ENCODE peak calls at places on chromosome 6, in eight cellular contexts. One of them, this sample, is unnamed.

GRCh38 chr6:2791124-2792050 is 26.2 kb downstream of the WRNIP1 start:
- DNase-seq in mucosa of descending colon: peak
- DNase-seq in heart left ventricle: peak
- DNase-seq in lower leg skin: peak
- DNase-seq in thyroid gland: peak
- DNase-seq in HFFc6: peak
- DNase-seq in OCI-LY7: peak
- DNase-seq in breast epithelium: no peak
- DNase-seq in this sample: peak

GRCh38 chr6:20159781-20160540 is 52.3 kb downstream of the MBOAT1 start:
- DNase-seq in heart left ventricle: no peak
- DNase-seq in HFFc6: peak
- DNase-seq in breast epithelium: no peak
- DNase-seq in thyroid gland: no peak
- DNase-seq in lower leg skin: no peak
- DNase-seq in OCI-LY7: no peak
- DNase-seq in mucosa of descending colon: no peak
- DNase-seq in this sample: no peak

GRCh38 chr6:100274147-100274546 is 190.6 kb downstream of the SIM1 start:
- DNase-seq in lower leg skin: no peak
- DNase-seq in heart left ventricle: no peak
- DNase-seq in thyroid gland: no peak
- DNase-seq in mucosa of descending colon: no peak
- DNase-seq in breast epithelium: no peak
- DNase-seq in HFFc6: no peak
- DNase-seq in OCI-LY7: no peak
- DNase-seq in this sample: no peak

GRCh38 chr6:46990031-46990644 is 52.0 kb downstream of the ADGRF1 start:
- DNase-seq in thyroid gland: no peak
- DNase-seq in mucosa of descending colon: no peak
- DNase-seq in heart left ventricle: peak
- DNase-seq in HFFc6: no peak
- DNase-seq in lower leg skin: no peak
- DNase-seq in breast epithelium: no peak
- DNase-seq in OCI-LY7: no peak
- DNase-seq in this sample: no peak

GRCh38 chr6:166341915-166342292 is 441 bp downstream of the SFT2D1 start:
- DNase-seq in HFFc6: no peak
- DNase-seq in OCI-LY7: peak
- DNase-seq in thyroid gland: peak
- DNase-seq in heart left ventricle: no peak
- DNase-seq in breast epithelium: no peak
- DNase-seq in lower leg skin: no peak
- DNase-seq in mucosa of descending colon: no peak
- DNase-seq in this sample: no peak

GRCh38 chr6:51648236-51648635 is 439.2 kb downstream of the PKHD1 start:
- DNase-seq in thyroid gland: no peak
- DNase-seq in heart left ventricle: no peak
- DNase-seq in lower leg skin: no peak
- DNase-seq in mucosa of descending colon: no peak
- DNase-seq in HFFc6: no peak
- DNase-seq in OCI-LY7: no peak
- DNase-seq in breast epithelium: no peak
- DNase-seq in this sample: no peak

GRCh38 chr6:154842828-154843227 is 109.6 kb downstream of the SCAF8 start:
- DNase-seq in heart left ventricle: no peak
- DNase-seq in mucosa of descending colon: no peak
- DNase-seq in lower leg skin: no peak
- DNase-seq in OCI-LY7: no peak
- DNase-seq in breast epithelium: no peak
- DNase-seq in thyroid gland: no peak
- DNase-seq in HFFc6: no peak
- DNase-seq in this sample: no peak

GRCh38 chr6:134310206-134310605 is 7.7 kb downstream of the SGK1 start:
- DNase-seq in mucosa of descending colon: no peak
- DNase-seq in breast epithelium: no peak
- DNase-seq in OCI-LY7: no peak
- DNase-seq in HFFc6: no peak
- DNase-seq in thyroid gland: no peak
- DNase-seq in heart left ventricle: no peak
- DNase-seq in lower leg skin: no peak
- DNase-seq in this sample: no peak

GRCh38 chr6:143027058-143027457 is 33.6 kb upstream of the AIG1 start:
- DNase-seq in thyroid gland: peak
- DNase-seq in mucosa of descending colon: peak
- DNase-seq in breast epithelium: no peak
- DNase-seq in HFFc6: peak
- DNase-seq in OCI-LY7: peak
- DNase-seq in lower leg skin: no peak
- DNase-seq in heart left ventricle: peak
- DNase-seq in this sample: no peak

GRCh38 chr6:122947355-122947754 is 48.7 kb upstream of the CLVS2 start:
- DNase-seq in heart left ventricle: no peak
- DNase-seq in thyroid gland: no peak
- DNase-seq in HFFc6: no peak
- DNase-seq in breast epithelium: no peak
- DNase-seq in lower leg skin: no peak
- DNase-seq in OCI-LY7: no peak
- DNase-seq in mucosa of descending colon: no peak
- DNase-seq in this sample: peak

GRCh38 chr6:22028403-22028802 is 268.4 kb downstream of the PRL start:
- DNase-seq in lower leg skin: no peak
- DNase-seq in thyroid gland: no peak
- DNase-seq in breast epithelium: no peak
- DNase-seq in heart left ventricle: no peak
- DNase-seq in HFFc6: no peak
- DNase-seq in OCI-LY7: peak
- DNase-seq in mucosa of descending colon: no peak
- DNase-seq in this sample: no peak

GRCh38 chr6:30211306-30211705 is 1.9 kb downstream of the TRIM26 start:
- DNase-seq in heart left ventricle: no peak
- DNase-seq in thyroid gland: no peak
- DNase-seq in HFFc6: no peak
- DNase-seq in breast epithelium: no peak
- DNase-seq in lower leg skin: no peak
- DNase-seq in mucosa of descending colon: no peak
- DNase-seq in OCI-LY7: peak
- DNase-seq in this sample: no peak

GRCh38 chr6:30202366-30202765 is 10.8 kb downstream of the TRIM26 start:
- DNase-seq in thyroid gland: no peak
- DNase-seq in lower leg skin: no peak
- DNase-seq in heart left ventricle: no peak
- DNase-seq in mucosa of descending colon: no peak
- DNase-seq in breast epithelium: no peak
- DNase-seq in OCI-LY7: no peak
- DNase-seq in HFFc6: no peak
- DNase-seq in this sample: no peak

GRCh38 chr6:30207619-30208295 is 5.4 kb downstream of the TRIM26 start:
- DNase-seq in mucosa of descending colon: peak
- DNase-seq in breast epithelium: no peak
- DNase-seq in thyroid gland: no peak
- DNase-seq in heart left ventricle: no peak
- DNase-seq in OCI-LY7: no peak
- DNase-seq in HFFc6: no peak
- DNase-seq in lower leg skin: no peak
- DNase-seq in this sample: no peak

GRCh38 chr6:30206799-30207618 is 6.2 kb downstream of the TRIM26 start:
- DNase-seq in breast epithelium: no peak
- DNase-seq in heart left ventricle: no peak
- DNase-seq in mucosa of descending colon: peak
- DNase-seq in lower leg skin: peak
- DNase-seq in OCI-LY7: peak
- DNase-seq in HFFc6: peak
- DNase-seq in thyroid gland: peak
- DNase-seq in this sample: no peak

DNA sequence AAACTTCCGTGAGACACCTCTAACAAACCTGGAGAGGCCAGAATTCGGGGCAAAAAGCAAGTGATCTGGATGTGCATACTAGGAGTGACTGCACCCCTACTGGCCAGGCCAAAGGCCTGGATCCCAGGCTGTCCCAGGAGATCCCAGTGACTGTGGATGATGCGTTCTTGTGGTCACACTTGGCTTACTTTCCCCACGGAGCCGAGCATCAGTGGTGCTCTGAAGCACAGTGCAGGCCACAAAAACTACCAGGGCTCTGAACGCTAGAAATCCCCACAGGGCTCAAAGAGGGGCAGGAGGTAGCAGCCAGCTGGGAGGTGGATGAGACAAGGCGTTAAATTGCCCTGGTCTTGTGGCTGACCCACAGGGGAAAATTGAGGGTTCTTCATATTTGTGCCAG is 7.1 kb downstream of the TRIM26 start:
- DNase-seq in lower leg skin: no peak
- DNase-seq in heart left ventricle: no peak
- DNase-seq in breast epithelium: no peak
- DNase-seq in HFFc6: peak
- DNase-seq in mucosa of descending colon: no peak
- DNase-seq in thyroid gland: no peak
- DNase-seq in OCI-LY7: no peak
- DNase-seq in this sample: no peak
- TF ChIP-seq CTCF in lower leg skin: no peak
- TF ChIP-seq CTCF in heart left ventricle: no peak
- TF ChIP-seq CTCF in breast epithelium: no peak
- TF ChIP-seq CTCF in HFFc6: peak
- TF ChIP-seq CTCF in mucosa of descending colon: no peak
- TF ChIP-seq CTCF in thyroid gland: no peak
- TF ChIP-seq CTCF in OCI-LY7: no peak
- TF ChIP-seq CTCF in this sample: no peak

GRCh38 chr6:157984165-157984564 is 2.5 kb downstream of the SYNJ2 start:
- DNase-seq in HFFc6: no peak
- DNase-seq in mucosa of descending colon: no peak
- DNase-seq in OCI-LY7: no peak
- DNase-seq in heart left ventricle: no peak
- DNase-seq in breast epithelium: no peak
- DNase-seq in lower leg skin: no peak
- DNase-seq in thyroid gland: no peak
- DNase-seq in this sample: no peak

GRCh38 chr6:157982297-157982579 is 575 bp downstream of the SYNJ2 start:
- DNase-seq in heart left ventricle: peak
- DNase-seq in thyroid gland: peak
- DNase-seq in mucosa of descending colon: peak
- DNase-seq in breast epithelium: peak
- DNase-seq in lower leg skin: no peak
- DNase-seq in HFFc6: no peak
- DNase-seq in OCI-LY7: no peak
- DNase-seq in this sample: peak

GRCh38 chr6:157981395-157982296 is at the start of gene SYNJ2:
- DNase-seq in breast epithelium: peak
- DNase-seq in heart left ventricle: peak
- DNase-seq in mucosa of descending colon: peak
- DNase-seq in HFFc6: peak
- DNase-seq in OCI-LY7: no peak
- DNase-seq in lower leg skin: peak
- DNase-seq in thyroid gland: peak
- DNase-seq in this sample: peak

GRCh38 chr6:157983439-157984119 is 1.9 kb downstream of the SYNJ2 start:
- DNase-seq in heart left ventricle: no peak
- DNase-seq in mucosa of descending colon: no peak
- DNase-seq in lower leg skin: no peak
- DNase-seq in breast epithelium: peak
- DNase-seq in OCI-LY7: no peak
- DNase-seq in thyroid gland: no peak
- DNase-seq in HFFc6: no peak
- DNase-seq in this sample: no peak

DNA sequence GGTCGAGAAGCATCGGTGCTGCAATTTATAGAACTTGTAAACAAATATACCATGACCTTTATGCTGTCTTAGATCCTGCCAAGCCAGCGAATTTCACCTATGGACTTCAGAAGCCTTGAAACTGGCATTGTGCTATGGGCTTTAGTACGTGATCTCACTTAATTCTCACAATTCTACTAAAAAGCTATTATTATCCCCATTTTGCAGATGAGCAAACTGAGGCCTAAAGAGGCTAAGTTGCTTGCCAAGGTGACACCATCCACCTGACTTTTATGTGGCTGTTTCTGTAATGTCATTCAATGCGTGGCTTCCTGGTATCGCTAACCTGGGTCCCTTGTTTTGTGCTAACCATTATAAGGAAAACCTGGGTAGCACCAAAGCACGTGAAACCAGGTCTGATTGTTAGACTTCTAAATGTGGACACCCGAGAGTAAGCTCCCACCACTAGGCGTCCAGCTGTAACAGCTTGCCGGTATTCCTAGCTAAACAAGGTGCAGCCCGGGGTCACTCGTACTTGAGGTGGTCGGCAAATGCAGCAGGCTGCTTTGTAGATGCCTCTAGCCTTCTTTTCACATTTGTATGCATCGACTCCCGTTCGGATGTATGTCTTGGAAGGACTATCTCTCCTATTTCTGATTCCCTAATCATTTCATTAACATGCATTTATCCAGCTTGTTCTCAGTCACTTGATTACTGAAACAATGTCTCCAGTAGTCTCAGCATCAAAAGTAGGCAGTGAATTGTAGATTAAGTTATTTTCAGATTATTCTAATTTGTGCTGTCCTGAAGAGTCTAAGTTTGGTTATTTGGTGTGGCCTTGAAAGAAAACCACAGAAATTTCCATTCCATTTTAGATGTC is 1.1 kb downstream of the SYNJ2 start:
- DNase-seq in thyroid gland: no peak
- DNase-seq in breast epithelium: peak
- DNase-seq in OCI-LY7: no peak
- DNase-seq in mucosa of descending colon: peak
- DNase-seq in HFFc6: peak
- DNase-seq in lower leg skin: no peak
- DNase-seq in heart left ventricle: no peak
- DNase-seq in this sample: no peak
- TF ChIP-seq CTCF in thyroid gland: no peak
- TF ChIP-seq CTCF in breast epithelium: peak
- TF ChIP-seq CTCF in OCI-LY7: no peak
- TF ChIP-seq CTCF in mucosa of descending colon: no peak
- TF ChIP-seq CTCF in HFFc6: peak
- TF ChIP-seq CTCF in lower leg skin: no peak
- TF ChIP-seq CTCF in heart left ventricle: no peak
- TF ChIP-seq CTCF in this sample: no peak

DNA sequence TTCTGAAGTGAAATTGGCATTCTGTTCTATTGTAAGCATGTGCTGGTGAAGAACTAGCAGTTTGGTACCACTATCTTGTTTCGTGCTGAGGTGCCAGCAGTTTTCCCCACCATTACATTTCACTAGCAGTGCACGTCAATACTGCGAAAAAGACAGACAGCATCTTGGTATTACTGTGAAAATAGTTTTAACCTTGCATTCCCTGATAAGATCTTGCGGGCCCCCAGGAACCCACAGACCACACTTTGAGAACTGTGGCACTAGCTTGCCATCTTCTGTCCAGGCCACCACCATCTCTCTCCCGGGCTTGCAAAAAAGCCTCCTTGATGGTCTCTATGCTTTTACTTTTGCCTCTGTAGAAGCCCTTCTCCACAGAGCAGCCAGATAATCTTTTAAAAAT is 185.7 kb downstream of the BACH2 start:
- DNase-seq in lower leg skin: no peak
- DNase-seq in heart left ventricle: no peak
- DNase-seq in OCI-LY7: no peak
- DNase-seq in HFFc6: no peak
- DNase-seq in mucosa of descending colon: no peak
- DNase-seq in thyroid gland: no peak
- DNase-seq in breast epithelium: no peak
- DNase-seq in this sample: no peak
- TF ChIP-seq CTCF in lower leg skin: no peak
- TF ChIP-seq CTCF in heart left ventricle: no peak
- TF ChIP-seq CTCF in OCI-LY7: no peak
- TF ChIP-seq CTCF in HFFc6: no peak
- TF ChIP-seq CTCF in mucosa of descending colon: no peak
- TF ChIP-seq CTCF in thyroid gland: no peak
- TF ChIP-seq CTCF in breast epithelium: no peak
- TF ChIP-seq CTCF in this sample: no peak

GRCh38 chr6:109382576-109383437 is 540 bp upstream of the CD164 start:
- DNase-seq in thyroid gland: peak
- DNase-seq in OCI-LY7: peak
- DNase-seq in lower leg skin: peak
- DNase-seq in HFFc6: peak
- DNase-seq in heart left ventricle: peak
- DNase-seq in breast epithelium: peak
- DNase-seq in mucosa of descending colon: peak
- DNase-seq in this sample: peak
- TF ChIP-seq CTCF in thyroid gland: no peak
- TF ChIP-seq CTCF in OCI-LY7: peak
- TF ChIP-seq CTCF in lower leg skin: no peak
- TF ChIP-seq CTCF in HFFc6: peak
- TF ChIP-seq CTCF in heart left ventricle: peak
- TF ChIP-seq CTCF in breast epithelium: peak
- TF ChIP-seq CTCF in mucosa of descending colon: no peak
- TF ChIP-seq CTCF in this sample: peak

This sample was measured in GM13976.